ENCODE peak calls at places on chromosomes 1 and 21, in nine cellular contexts. O, N, I, A, E, C, H, V and F are unnamed samples.

GRCh38 chr1:96843196-96843595 is 121.6 kb downstream of the PTBP2 start:
- DNase-seq in O (peak; percentile 8), N (peak; percentile 74), I (no peak), A (no peak), E (no peak), C (no peak), H (no peak), V (no peak), F (no peak)

GRCh38 chr1:7826363-7826762 is 26.5 kb downstream of the UTS2 start:
- DNase-seq in O (no peak), N (no peak), I (no peak), A (no peak), E (no peak), C (no peak), H (no peak), V (no peak), F (no peak)

GRCh38 chr1:185317886-185318310 is 855 bp upstream of the IVNS1ABP start:
- DNase-seq in O (peak; percentile 56), N (peak; percentile 64), I (no peak), A (peak; percentile 34), E (no peak), C (peak; percentile 52), H (peak; percentile 47), V (peak; percentile 96), F (peak; percentile 65)

GRCh38 chr1:218715961-218716669 is 371.0 kb downstream of the TGFB2 start:
- DNase-seq in O (no peak), N (no peak), I (no peak), A (no peak), E (no peak), C (no peak), H (no peak), V (no peak), F (no peak)

GRCh38 chr1:226125097-226125630 is 61.4 kb downstream of the ACBD3 start:
- DNase-seq in O (peak; percentile 92), N (peak; percentile 72), I (peak; percentile 90), A (peak; percentile 90), E (peak; percentile 99), C (peak; percentile 92), H (peak; percentile 74), V (peak; percentile 93), F (peak; percentile 91)

GRCh38 chr1:151142411-151143056 is 3.9 kb downstream of the SEMA6C start:
- DNase-seq in O (no peak), N (no peak), I (peak; percentile 5), A (peak; percentile 16), E (no peak), C (no peak), H (no peak), V (no peak), F (no peak)

GRCh38 chr1:204726478-204726877 is 40.9 kb upstream of the LRRN2 start:
- DNase-seq in O (peak; percentile 77), N (peak; percentile 52), I (no peak), A (no peak), E (peak; percentile 98), C (no peak), H (peak; percentile 6), V (no peak), F (no peak)

GRCh38 chr1:150974580-150975478 is at the start of gene CERS2:
- DNase-seq in O (peak; percentile 95), N (peak; percentile 94), I (peak; percentile 94), A (peak; percentile 95), E (peak; percentile 89), C (peak; percentile 87), H (no peak), V (peak; percentile 93), F (peak; percentile 74)

GRCh38 chr1:214120951-214121350 is 133.2 kb downstream of the PROX1 start:
- DNase-seq in O (no peak), N (no peak), I (no peak), A (no peak), E (no peak), C (no peak), H (no peak), V (no peak), F (no peak)

GRCh38 chr1:6338685-6339084 is 54.9 kb downstream of the ACOT7 start:
- DNase-seq in O (no peak), N (no peak), I (peak; percentile 80), A (no peak), E (no peak), C (no peak), H (no peak), V (no peak), F (no peak)

GRCh38 chr1:221573727-221574126 is 168.2 kb downstream of the DUSP10 start:
- DNase-seq in O (no peak), N (no peak), I (no peak), A (no peak), E (no peak), C (no peak), H (no peak), V (no peak), F (no peak)

GRCh38 chr1:203364013-203364730 is 13.2 kb upstream of the FMOD start:
- DNase-seq in O (peak; percentile 83), N (no peak), I (no peak), A (peak; percentile 72), E (no peak), C (no peak), H (no peak), V (no peak), F (no peak)

GRCh38 chr1:23558872-23559135 is 497 bp downstream of the ID3 start:
- DNase-seq in O (no peak), N (peak; percentile 38), I (no peak), A (no peak), E (no peak), C (no peak), H (no peak), V (no peak), F (no peak)

DNA sequence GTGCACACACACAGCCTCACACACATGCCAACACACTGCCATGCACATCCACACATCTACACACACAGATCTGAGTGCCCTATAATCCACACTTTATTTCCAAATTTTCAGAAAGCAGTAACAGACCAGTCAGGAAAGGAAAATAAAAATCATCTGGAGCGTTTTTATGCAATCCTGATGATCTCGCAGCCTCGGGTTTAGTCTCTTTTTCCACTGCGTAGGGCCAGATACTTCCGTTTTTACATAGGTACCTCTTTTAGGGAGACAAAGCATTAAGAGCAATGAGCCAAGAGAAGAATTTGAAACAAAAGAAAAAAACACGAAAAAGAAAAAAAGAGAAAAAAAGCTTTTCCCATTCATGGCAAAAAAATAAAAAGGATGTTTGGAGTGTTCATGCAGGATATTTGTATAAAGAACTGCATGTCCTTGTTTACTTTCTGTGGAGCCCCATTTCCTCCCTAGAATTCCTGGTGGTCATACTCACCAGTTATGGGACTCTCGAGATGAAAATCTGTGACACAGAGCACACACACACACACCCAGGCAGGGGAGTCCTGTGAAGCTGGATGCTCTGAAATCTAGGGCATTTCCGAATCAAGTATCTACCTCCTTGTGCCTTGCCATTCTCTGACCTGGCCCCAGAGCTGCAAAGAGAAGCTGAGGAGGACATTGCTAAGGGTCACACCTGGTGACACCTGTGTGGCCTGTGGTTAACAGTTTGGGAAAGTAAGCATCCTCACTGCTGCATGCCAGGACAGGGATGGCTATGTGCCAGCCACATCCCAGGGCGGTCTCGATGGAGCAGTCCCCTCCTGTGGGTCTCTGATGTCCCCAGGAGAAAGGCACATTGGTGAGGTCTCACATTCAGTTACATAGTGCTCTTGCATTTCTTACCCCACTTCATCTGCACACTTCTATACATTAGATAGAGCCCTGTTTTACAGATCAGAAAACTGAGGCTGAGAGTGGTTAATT is 83.6 kb downstream of the RUNX1 start:
- DNase-seq in O (no peak), N (peak; percentile 76), I (no peak), A (no peak), E (peak; percentile 93), C (no peak), H (no peak), V (no peak), F (no peak)
- H4K20me1 ChIP-seq in O (no peaks in the 10 kb centered on the region), N (no peaks in the 10 kb centered on the region), I (no peaks in the 10 kb centered on the region), A (no peaks in the 10 kb centered on the region), E (no peaks in the 10 kb centered on the region), C (no peaks in the 10 kb centered on the region), H (no peaks in the 10 kb centered on the region), V (no peaks in the 10 kb centered on the region), F (peaks cover 8% of the 10 kb centered on the region)

GRCh38 chr21:42039911-42040351 is 29.8 kb upstream of the ZBTB21 start:
- DNase-seq in O (peak; percentile 76), N (peak; percentile 52), I (peak; percentile 39), A (no peak), E (no peak), C (no peak), H (no peak), V (no peak), F (no peak)

GRCh38 chr21:42039470-42039901 is 29.3 kb upstream of the ZBTB21 start:
- DNase-seq in O (peak; percentile 52), N (peak; percentile 84), I (no peak), A (no peak), E (peak; percentile 49), C (no peak), H (no peak), V (no peak), F (no peak)

GRCh38 chr21:42038393-42038792 is 28.2 kb upstream of the ZBTB21 start:
- DNase-seq in O (no peak), N (no peak), I (no peak), A (no peak), E (no peak), C (no peak), H (no peak), V (no peak), F (no peak)

GRCh38 chr21:42037943-42038342 is 27.8 kb upstream of the ZBTB21 start:
- DNase-seq in O (peak; percentile 75), N (no peak), I (no peak), A (no peak), E (no peak), C (no peak), H (no peak), V (no peak), F (no peak)

GRCh38 chr21:42038826-42039425 is 28.8 kb upstream of the ZBTB21 start:
- DNase-seq in O (no peak), N (peak; percentile 55), I (no peak), A (no peak), E (no peak), C (no peak), H (no peak), V (no peak), F (no peak)
- H3K27ac ChIP-seq in O (peak overlapping the region; percentile 92), N (peak overlapping the region; percentile 95), I (no peak overlapping the region), A (no peak overlapping the region), E (peak overlapping the region; percentile 85), C (no peak overlapping the region), H (no peak overlapping the region), V (no peak overlapping the region), F (no peak overlapping the region)

DNA sequence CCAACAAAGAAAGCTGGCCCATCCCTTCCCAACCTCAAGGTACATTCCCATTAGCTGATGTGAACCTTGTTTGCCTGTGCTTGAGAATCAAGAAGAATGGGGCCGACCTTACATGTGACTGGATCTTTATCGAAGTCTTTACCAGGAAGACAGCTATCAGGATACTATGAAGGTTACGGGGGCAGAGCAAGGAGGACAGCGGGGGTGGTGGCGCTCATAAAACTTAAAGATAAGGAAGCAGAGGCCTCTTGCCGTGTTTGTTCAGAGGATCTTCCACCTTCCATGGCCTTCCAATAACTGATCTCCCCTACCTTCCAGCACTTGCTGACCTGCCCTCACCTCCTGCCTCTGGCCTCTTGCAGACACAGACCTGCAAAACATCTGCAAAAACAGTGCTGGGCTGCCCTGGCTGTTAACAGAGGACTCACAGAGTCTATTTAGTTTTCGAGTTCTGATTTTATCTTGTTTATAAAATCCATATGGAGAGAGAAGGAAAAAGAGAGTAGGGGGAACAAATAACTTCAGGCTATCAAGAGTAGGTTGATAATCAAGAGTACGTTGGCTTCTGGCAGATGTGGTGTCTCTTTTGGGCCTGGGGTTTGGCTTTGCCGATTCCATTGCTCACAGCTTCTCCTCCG is 198.0 kb downstream of the HUNK start:
- DNase-seq in O (peak; percentile 26), N (no peak), I (no peak), A (peak; percentile 77), E (no peak), C (no peak), H (no peak), V (no peak), F (no peak)
- TF ChIP-seq EZH2phosphoT487 in O (no peak), N (no peak), I (no peak), A (no peak), E (no peak), C (no peak), H (no peak), V (no peak), F (no peak)

GRCh38 chr21:27561116-27561515 is 594.2 kb upstream of the ADAMTS5 start:
- DNase-seq in O (no peak), N (no peak), I (no peak), A (no peak), E (no peak), C (no peak), H (no peak), V (no peak), F (no peak)
- H4K20me1 ChIP-seq in O (no peaks in the 10 kb centered on the region), N (no peaks in the 10 kb centered on the region), I (no peaks in the 10 kb centered on the region), A (no peaks in the 10 kb centered on the region), E (no peaks in the 10 kb centered on the region), C (no peaks in the 10 kb centered on the region), H (no peaks in the 10 kb centered on the region), V (no peaks in the 10 kb centered on the region), F (no peaks in the 10 kb centered on the region)